ENCODE peak calls at places on chromosomes 7 and 10, in six cellular contexts. A, F, U, E, J and P are unnamed samples.

GRCh38 chr7:18400726-18401125 is 94.8 kb upstream of the HDAC9 start:
- DNase-seq in E (no peak), A (no peak), U (no peak), J (no peak), F (no peak), P (no peak)

GRCh38 chr7:20959281-20959680 is 172.6 kb upstream of the SP8 start:
- DNase-seq in U (no peak), A (no peak), J (no peak), F (no peak), E (no peak), P (no peak)

GRCh38 chr7:36075561-36075960 is 77.5 kb upstream of the EEPD1 start:
- DNase-seq in J (no peak), A (no peak), E (no peak), U (no peak), F (no peak), P (no peak)

GRCh38 chr7:45163692-45164052 is 6.1 kb downstream of the RAMP3 start:
- DNase-seq in J (no peak), U (no peak), F (peak; percentile 36), A (peak; percentile 42), E (no peak), P (no peak)

GRCh38 chr10:129035052-129035805 is 431.8 kb upstream of the MGMT start:
- DNase-seq in A (no peak), U (no peak), E (no peak), J (no peak), F (no peak), P (no peak)

GRCh38 chr10:126504051-126504760 is 115.9 kb upstream of the ADAM12 start:
- DNase-seq in J (peak; percentile 83), A (peak; percentile 46), E (peak; percentile 48), U (no peak), F (no peak), P (no peak)

GRCh38 chr10:81018898-81019890 is 481.5 kb downstream of the SH2D4B start:
- DNase-seq in U (no peak), F (no peak), E (peak; percentile 40), A (no peak), J (peak; percentile 76), P (no peak)

GRCh38 chr7:140972876-140973829 is 41.6 kb downstream of the MRPS33 start:
- DNase-seq in E (no peak), F (no peak), J (no peak), A (no peak), U (no peak), P (no peak)

GRCh38 chr10:75532253-75532924 is 101.0 kb downstream of the LRMDA start:
- DNase-seq in U (no peak), J (no peak), F (no peak), E (no peak), A (no peak), P (no peak)

GRCh38 chr10:129910861-129911260 is 53.2 kb downstream of the EBF3 start:
- DNase-seq in F (no peak), U (no peak), A (no peak), J (no peak), E (no peak), P (no peak)

GRCh38 chr7:8295638-8296361 is 33.8 kb upstream of the ICA1 start:
- DNase-seq in A (peak; percentile 48), E (peak; percentile 72), J (peak; percentile 90), U (no peak), F (no peak), P (no peak)

GRCh38 chr7:3955751-3956696 is 655.0 kb downstream of the SDK1 start:
- DNase-seq in F (no peak), E (no peak), A (no peak), J (no peak), U (no peak), P (no peak)

GRCh38 chr7:150968056-150968455 is 10.1 kb downstream of the KCNH2 start:
- DNase-seq in J (no peak), E (no peak), F (no peak), U (no peak), A (no peak), P (no peak)

GRCh38 chr7:139949629-139950028 is 113.1 kb downstream of the PARP12 start:
- DNase-seq in J (no peak), E (no peak), U (no peak), A (no peak), F (no peak), P (no peak)

GRCh38 chr7:112018305-112019030 is 187.7 kb downstream of the DOCK4 start:
- DNase-seq in F (no peak), E (no peak), A (no peak), J (no peak), U (no peak), P (no peak)

GRCh38 chr10:52318822-52319464 is 4.9 kb downstream of the DKK1 start:
- DNase-seq in U (no peak), F (no peak), A (no peak), E (no peak), J (no peak), P (no peak)

GRCh38 chr10:52322323-52322722 is 8.2 kb downstream of the DKK1 start:
- DNase-seq in J (no peak), F (no peak), E (no peak), A (no peak), U (no peak), P (no peak)

GRCh38 chr10:52318136-52318810 is 4.2 kb downstream of the DKK1 start:
- DNase-seq in F (no peak), U (no peak), A (no peak), J (no peak), E (no peak), P (no peak)

GRCh38 chr10:52322941-52323340 is 8.9 kb downstream of the DKK1 start:
- DNase-seq in E (no peak), J (no peak), F (no peak), U (no peak), A (no peak), P (no peak)

DNA sequence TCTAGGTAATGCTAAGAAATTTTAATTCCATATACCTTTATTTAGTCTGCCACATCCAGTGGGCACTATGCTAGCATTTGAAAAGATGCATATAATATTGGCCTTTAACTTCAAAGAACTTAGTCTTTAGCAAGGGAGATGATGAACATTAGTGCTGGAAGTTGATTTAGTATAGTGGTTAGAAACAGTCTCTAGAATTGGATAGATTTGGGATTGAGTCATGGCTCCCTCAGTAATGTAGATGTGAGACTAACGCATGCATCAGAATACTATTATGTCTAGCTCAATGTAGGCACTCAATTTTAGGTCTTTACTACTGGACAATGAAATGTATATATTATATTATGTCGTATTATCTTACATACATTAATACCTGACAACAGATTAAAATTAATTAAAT is 5.8 kb downstream of the DKK1 start:
- DNase-seq in F (no peak), U (no peak), J (no peak), A (no peak), E (no peak), P (no peak)
- H3K9me3 ChIP-seq in F (no peaks in the 10 kb centered on the region), U (no peaks in the 10 kb centered on the region), J (peaks cover 9% of the 10 kb centered on the region), A (no peaks in the 10 kb centered on the region), E (no peaks in the 10 kb centered on the region), P (no peaks in the 10 kb centered on the region)

DNA sequence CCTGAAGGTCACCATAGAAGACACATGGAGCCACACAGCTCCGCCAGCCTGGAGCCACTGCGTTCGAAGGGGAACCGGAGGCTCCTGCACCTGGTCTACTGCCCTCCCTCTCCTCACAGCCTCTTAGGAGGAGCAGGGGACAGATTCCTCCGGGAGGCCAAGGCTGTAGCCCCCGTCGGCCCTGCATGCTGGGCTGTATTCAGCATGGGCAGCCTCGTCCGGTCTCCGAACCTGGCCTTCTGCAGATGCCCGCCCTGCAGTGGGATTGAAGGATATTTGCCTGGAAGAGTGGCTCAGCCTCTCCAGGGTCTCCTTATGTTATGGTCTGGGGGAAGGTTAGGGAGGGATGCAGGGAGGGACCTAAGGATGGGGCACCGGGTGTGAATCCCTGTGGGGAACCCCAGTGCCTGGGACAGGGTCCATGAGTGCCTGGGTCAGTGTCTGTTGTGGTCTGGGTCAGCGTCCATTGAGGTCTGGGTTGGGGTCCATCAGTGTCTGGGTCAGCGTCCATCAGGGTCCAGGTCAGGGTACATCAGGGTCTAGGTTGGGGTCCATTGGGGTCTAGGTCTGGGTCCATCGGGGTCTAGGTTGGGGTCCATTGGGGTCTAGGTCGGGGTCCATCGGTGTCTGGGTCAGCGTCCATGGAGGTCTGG is 13.0 kb upstream of the SCART1 start:
- DNase-seq in F (no peak), U (no peak), A (no peak), J (no peak), E (no peak), P (no peak)
- H3K9me3 ChIP-seq in F (no peaks in the 10 kb centered on the region), U (no peaks in the 10 kb centered on the region), A (no peaks in the 10 kb centered on the region), J (peaks cover 20% of the 10 kb centered on the region), E (no peaks in the 10 kb centered on the region), P (no peaks in the 10 kb centered on the region)

GRCh38 chr7:157541796-157542668 is 205.2 kb downstream of the DNAJB6 start:
- DNase-seq in E (no peak), A (no peak), F (peak; percentile 47), U (no peak), J (no peak), P (no peak)
- H3K9me3 ChIP-seq in E (no peaks in the 10 kb centered on the region), A (no peaks in the 10 kb centered on the region), F (no peaks in the 10 kb centered on the region), U (no peaks in the 10 kb centered on the region), J (no peaks in the 10 kb centered on the region), P (no peaks in the 10 kb centered on the region)

GRCh38 chr10:123744226-123744536 is 78.0 kb downstream of the GPR26 start:
- DNase-seq in F (no peak), E (no peak), U (no peak), J (no peak), A (no peak), P (no peak)
- H3K9me3 ChIP-seq in F (no peaks in the 10 kb centered on the region), E (no peaks in the 10 kb centered on the region), U (no peaks in the 10 kb centered on the region), J (no peaks in the 10 kb centered on the region), A (no peaks in the 10 kb centered on the region), P (no peaks in the 10 kb centered on the region)

GRCh38 chr10:38054361-38054797 is 39.8 kb upstream of the ZNF37A start:
- DNase-seq in U (no peak), J (no peak), F (no peak), A (no peak), E (no peak), P (no peak)
- H3K9me3 ChIP-seq in U (peaks cover 48% of the 10 kb centered on the region), J (peaks cover 36% of the 10 kb centered on the region), F (peaks cover 17% of the 10 kb centered on the region), A (peaks cover 49% of the 10 kb centered on the region), E (peaks cover 46% of the 10 kb centered on the region), P (peaks cover 52% of the 10 kb centered on the region)

GRCh38 chr10:86025509-86025908 is 341.1 kb downstream of the GRID1 start:
- DNase-seq in F (no peak), A (no peak), E (no peak), J (no peak), U (no peak), P (no peak)

GRCh38 chr10:86033581-86033980 is 333.0 kb downstream of the GRID1 start:
- DNase-seq in U (no peak), E (no peak), J (no peak), F (no peak), A (no peak), P (no peak)

GRCh38 chr10:86027346-86027745 is 339.2 kb downstream of the GRID1 start:
- DNase-seq in J (no peak), A (no peak), E (no peak), U (no peak), F (no peak), P (no peak)

GRCh38 chr10:86034710-86035109 is 331.9 kb downstream of the GRID1 start:
- DNase-seq in U (no peak), J (no peak), E (no peak), F (no peak), A (no peak), P (no peak)

DNA sequence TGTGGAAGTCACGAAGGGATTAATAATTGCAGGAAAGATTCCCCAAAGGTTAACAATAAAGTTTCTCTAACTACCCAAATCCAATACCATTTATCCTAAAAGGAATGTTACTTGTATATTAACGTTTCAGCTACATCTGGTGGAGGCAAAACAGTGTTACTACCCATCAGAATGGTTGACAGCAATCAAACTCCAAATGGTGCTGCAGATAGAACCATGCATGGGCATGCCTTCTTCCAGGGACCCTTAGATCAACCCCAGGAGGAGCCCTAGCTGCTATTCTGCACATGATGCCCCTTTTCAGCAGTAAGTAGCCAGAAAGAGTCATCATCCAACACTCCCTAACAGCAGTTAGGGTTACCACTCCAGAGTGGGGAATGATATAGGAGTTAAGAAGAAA is 336.3 kb downstream of the GRID1 start:
- DNase-seq in U (no peak), J (no peak), E (no peak), A (no peak), F (no peak), P (no peak)
- H3K9me3 ChIP-seq in U (no peaks in the 10 kb centered on the region), J (no peaks in the 10 kb centered on the region), E (no peaks in the 10 kb centered on the region), A (no peaks in the 10 kb centered on the region), F (no peaks in the 10 kb centered on the region), P (no peaks in the 10 kb centered on the region)